ENCODE peak calls at places on chromosomes 12 and 14, in seven cellular contexts. J, A, W, O, N, B and X are unnamed samples.

GRCh38 chr12:10395390-10395998 is 5.7 kb upstream of the KLRK1 start:
- DNase-seq in J (no peak), A (no peak), W (peak), O (peak), N (peak), B (peak), X (no peak)

GRCh38 chr14:80455031-80455430 is 243.7 kb upstream of the DIO2 start:
- DNase-seq in J (no peak), A (no peak), W (no peak), O (no peak), N (no peak), B (no peak), X (no peak)

GRCh38 chr14:100159107-100159864 is at the start of gene DEGS2:
- DNase-seq in J (no peak), A (peak), W (no peak), O (no peak), N (peak), B (no peak), X (peak)

GRCh38 chr14:90970167-90970600 is 90.3 kb downstream of the RPS6KA5 start:
- DNase-seq in J (no peak), A (no peak), W (no peak), O (no peak), N (no peak), B (no peak), X (no peak)

GRCh38 chr12:46110220-46110700 is 119.9 kb upstream of the SCAF11 start:
- DNase-seq in J (peak), A (no peak), W (no peak), O (no peak), N (peak), B (no peak), X (no peak)

GRCh38 chr14:69323266-69323966 is 63.5 kb downstream of the GALNT16 start:
- DNase-seq in J (no peak), A (no peak), W (no peak), O (no peak), N (no peak), B (no peak), X (no peak)

GRCh38 chr12:120813588-120814153 is 88.0 kb downstream of the ACADS start:
- DNase-seq in J (no peak), A (no peak), W (no peak), O (no peak), N (no peak), B (no peak), X (no peak)

GRCh38 chr12:12432373-12432772 is 75.5 kb downstream of the BORCS5 start:
- DNase-seq in J (no peak), A (no peak), W (peak), O (no peak), N (no peak), B (no peak), X (no peak)

GRCh38 chr12:42790761-42791151 is 201.2 kb upstream of the PRICKLE1 start:
- DNase-seq in J (no peak), A (no peak), W (no peak), O (peak), N (no peak), B (no peak), X (no peak)

GRCh38 chr12:100017056-100017455 is 32.3 kb upstream of the ANKS1B start:
- DNase-seq in J (no peak), A (no peak), W (no peak), O (no peak), N (no peak), B (no peak), X (no peak)

GRCh38 chr14:85532981-85533820 is 3.3 kb downstream of the FLRT2 start:
- DNase-seq in J (no peak), A (no peak), W (peak), O (no peak), N (peak), B (peak), X (no peak)

GRCh38 chr14:89672636-89673279 is 255.7 kb upstream of the FOXN3 start:
- DNase-seq in J (peak), A (no peak), W (no peak), O (no peak), N (peak), B (no peak), X (no peak)

GRCh38 chr12:46777587-46777986 is 48.2 kb downstream of the SLC38A4 start:
- DNase-seq in J (no peak), A (no peak), W (no peak), O (no peak), N (no peak), B (no peak), X (no peak)

GRCh38 chr12:11877869-11878780 is 192.6 kb upstream of the BCL2L14 start:
- DNase-seq in J (no peak), A (no peak), W (no peak), O (peak), N (peak), B (peak), X (no peak)

GRCh38 chr14:68808696-68809095 is 15.8 kb upstream of the ZFP36L1 start:
- DNase-seq in J (no peak), A (no peak), W (no peak), O (no peak), N (no peak), B (no peak), X (no peak)

GRCh38 chr14:96589577-96589976 is 87.4 kb downstream of the PAPOLA start:
- DNase-seq in J (no peak), A (no peak), W (no peak), O (no peak), N (peak), B (no peak), X (no peak)

GRCh38 chr12:93662961-93663728 is 14.0 kb upstream of the CRADD start:
- DNase-seq in J (no peak), A (no peak), W (no peak), O (no peak), N (no peak), B (no peak), X (no peak)

GRCh38 chr12:62774794-62775193 is 160.2 kb downstream of the PPM1H start:
- DNase-seq in J (no peak), A (no peak), W (no peak), O (no peak), N (no peak), B (no peak), X (no peak)